ENCODE peak calls at places on chromosomes 2 and 18, in seven cellular contexts. E is naive thymus-derived CD8-positive, alpha-beta T cell; T is NCI-H460; Y is stimulated activated naive CD8-positive, alpha-beta T cell treated with anti-CD3 and anti-CD28 coated beads, Interleukin-15, amount 100 ng/mL, for 72 hours; J is NCI-H1105 treated with DMSO at 0.1 percent for 48 hours; O is nephron progenitor cell; M is activated gamma-delta T cell. I is an unnamed sample.

GRCh38 chr18:77479047-77479446 is 229.4 kb downstream of the GALR1 start:
- DNase-seq in E (no peak), T (no peak), Y (no peak), J (no peak), O (no peak), M (no peak), I (no peak)

GRCh38 chr18:63161032-63161727 is 158.4 kb downstream of the BCL2 start:
- DNase-seq in E (no peak), T (no peak), Y (peak), J (no peak), O (no peak), M (no peak), I (no peak)

GRCh38 chr2:174247474-174248186 is 702 bp downstream of the OLA1 start:
- DNase-seq in E (no peak), T (no peak), Y (no peak), J (no peak), O (no peak), M (no peak), I (no peak)

GRCh38 chr2:105770162-105770561 is 25.4 kb downstream of the NCK2 start:
- DNase-seq in E (no peak), T (no peak), Y (no peak), J (no peak), O (no peak), M (no peak), I (no peak)

GRCh38 chr2:127743477-127744026 is 42.3 kb downstream of the SFT2D3 start:
- DNase-seq in E (no peak), T (no peak), Y (peak), J (no peak), O (no peak), M (no peak), I (no peak)

GRCh38 chr2:193542762-193543161 is 1348.0 kb upstream of the TMEFF2 start:
- DNase-seq in E (no peak), T (no peak), Y (no peak), J (no peak), O (no peak), M (no peak), I (no peak)

GRCh38 chr2:85888745-85889647 is at the start of gene ST3GAL5:
- DNase-seq in E (peak), T (peak), Y (peak), J (peak), O (peak), M (peak), I (peak)

GRCh38 chr2:145203931-145204330 is 684.0 kb upstream of the ZEB2 start:
- DNase-seq in E (no peak), T (no peak), Y (no peak), J (peak), O (peak), M (no peak), I (no peak)

GRCh38 chr2:181129654-181130053 is 149.2 kb downstream of the UBE2E3 start:
- DNase-seq in E (no peak), T (no peak), Y (no peak), J (no peak), O (no peak), M (no peak), I (no peak)

GRCh38 chr2:6968319-6969100 is 51.3 kb downstream of the RNF144A start:
- DNase-seq in E (no peak), T (no peak), Y (no peak), J (no peak), O (no peak), M (no peak), I (peak)

I was measured in BE2C.